ENCODE peak calls at places on chromosomes 4 and X, in six cellular contexts. One of them, this sample, is unnamed.

GRCh38 chrX:133523094-133523493 is 107.8 kb upstream of the GPC4 start:
- DNase-seq in tibial nerve: peak
- DNase-seq in prostate gland: peak
- DNase-seq in dorsolateral prefrontal cortex: no peak
- DNase-seq in AG04450: no peak
- DNase-seq in neuronal stem cell: no peak
- DNase-seq in this sample: peak

GRCh38 chr4:147689062-147689461 is 5.1 kb upstream of the PRMT9 start:
- DNase-seq in AG04450: no peak
- DNase-seq in dorsolateral prefrontal cortex: no peak
- DNase-seq in neuronal stem cell: no peak
- DNase-seq in prostate gland: no peak
- DNase-seq in tibial nerve: no peak
- DNase-seq in this sample: no peak

GRCh38 chr4:1017211-1017610 is 5.8 kb downstream of the FGFRL1 start:
- DNase-seq in tibial nerve: no peak
- DNase-seq in neuronal stem cell: no peak
- DNase-seq in prostate gland: no peak
- DNase-seq in dorsolateral prefrontal cortex: no peak
- DNase-seq in AG04450: no peak
- DNase-seq in this sample: no peak

GRCh38 chrX:128622296-128622695 is 570.1 kb upstream of the ACTRT1 start:
- DNase-seq in dorsolateral prefrontal cortex: no peak
- DNase-seq in tibial nerve: no peak
- DNase-seq in AG04450: no peak
- DNase-seq in neuronal stem cell: no peak
- DNase-seq in prostate gland: no peak
- DNase-seq in this sample: no peak

GRCh38 chr4:13328591-13328990 is 155.5 kb downstream of the RAB28 start:
- DNase-seq in dorsolateral prefrontal cortex: no peak
- DNase-seq in prostate gland: no peak
- DNase-seq in tibial nerve: no peak
- DNase-seq in neuronal stem cell: no peak
- DNase-seq in AG04450: no peak
- DNase-seq in this sample: peak

GRCh38 chr4:182975806-182976205 is 58.6 kb upstream of the DCTD start:
- DNase-seq in AG04450: peak
- DNase-seq in tibial nerve: no peak
- DNase-seq in dorsolateral prefrontal cortex: no peak
- DNase-seq in neuronal stem cell: no peak
- DNase-seq in prostate gland: no peak
- DNase-seq in this sample: peak

GRCh38 chr4:140858897-140859296 is 102.7 kb upstream of the TBC1D9 start:
- DNase-seq in dorsolateral prefrontal cortex: no peak
- DNase-seq in prostate gland: no peak
- DNase-seq in tibial nerve: no peak
- DNase-seq in AG04450: no peak
- DNase-seq in neuronal stem cell: no peak
- DNase-seq in this sample: peak

GRCh38 chr4:112563431-112564200 is 47.6 kb upstream of the NEUROG2 start:
- DNase-seq in AG04450: no peak
- DNase-seq in dorsolateral prefrontal cortex: no peak
- DNase-seq in neuronal stem cell: no peak
- DNase-seq in tibial nerve: no peak
- DNase-seq in prostate gland: no peak
- DNase-seq in this sample: no peak

GRCh38 chrX:16089086-16089485 is 34.3 kb upstream of the GRPR start:
- DNase-seq in prostate gland: no peak
- DNase-seq in tibial nerve: no peak
- DNase-seq in dorsolateral prefrontal cortex: no peak
- DNase-seq in AG04450: no peak
- DNase-seq in neuronal stem cell: no peak
- DNase-seq in this sample: no peak

GRCh38 chr4:162117051-162117450 is 46.7 kb downstream of the FSTL5 start:
- DNase-seq in AG04450: no peak
- DNase-seq in neuronal stem cell: no peak
- DNase-seq in tibial nerve: no peak
- DNase-seq in dorsolateral prefrontal cortex: no peak
- DNase-seq in prostate gland: no peak
- DNase-seq in this sample: no peak

GRCh38 chr4:146585761-146586333 is 52.8 kb upstream of the POU4F2 start:
- DNase-seq in prostate gland: no peak
- DNase-seq in AG04450: no peak
- DNase-seq in neuronal stem cell: no peak
- DNase-seq in tibial nerve: no peak
- DNase-seq in dorsolateral prefrontal cortex: no peak
- DNase-seq in this sample: peak

GRCh38 chr4:150205016-150205415 is 126.8 kb downstream of the DCLK2 start:
- DNase-seq in AG04450: no peak
- DNase-seq in prostate gland: no peak
- DNase-seq in dorsolateral prefrontal cortex: no peak
- DNase-seq in neuronal stem cell: no peak
- DNase-seq in tibial nerve: no peak
- DNase-seq in this sample: no peak

GRCh38 chrX:119853449-119853848 is 686 bp upstream of the UPF3B start:
- DNase-seq in AG04450: no peak
- DNase-seq in dorsolateral prefrontal cortex: no peak
- DNase-seq in tibial nerve: no peak
- DNase-seq in prostate gland: no peak
- DNase-seq in neuronal stem cell: no peak
- DNase-seq in this sample: peak

GRCh38 chr4:145278341-145279121 is 98.1 kb upstream of the OTUD4 start:
- DNase-seq in AG04450: no peak
- DNase-seq in tibial nerve: no peak
- DNase-seq in prostate gland: no peak
- DNase-seq in neuronal stem cell: no peak
- DNase-seq in dorsolateral prefrontal cortex: no peak
- DNase-seq in this sample: peak

GRCh38 chr4:140736669-140737343 is 19.4 kb downstream of the TBC1D9 start:
- DNase-seq in prostate gland: no peak
- DNase-seq in tibial nerve: no peak
- DNase-seq in AG04450: no peak
- DNase-seq in neuronal stem cell: no peak
- DNase-seq in dorsolateral prefrontal cortex: no peak
- DNase-seq in this sample: no peak

GRCh38 chr4:86957214-86957613 is 22.4 kb downstream of the AFF1 start:
- DNase-seq in prostate gland: no peak
- DNase-seq in neuronal stem cell: no peak
- DNase-seq in tibial nerve: no peak
- DNase-seq in AG04450: no peak
- DNase-seq in dorsolateral prefrontal cortex: no peak
- DNase-seq in this sample: peak

GRCh38 chr4:184293552-184293951 is 75.9 kb upstream of the ENPP6 start:
- DNase-seq in neuronal stem cell: no peak
- DNase-seq in tibial nerve: no peak
- DNase-seq in dorsolateral prefrontal cortex: no peak
- DNase-seq in AG04450: no peak
- DNase-seq in prostate gland: peak
- DNase-seq in this sample: no peak

GRCh38 chrX:14871767-14872166 is 1.1 kb downstream of the FANCB start:
- DNase-seq in dorsolateral prefrontal cortex: no peak
- DNase-seq in AG04450: no peak
- DNase-seq in prostate gland: no peak
- DNase-seq in tibial nerve: no peak
- DNase-seq in neuronal stem cell: no peak
- DNase-seq in this sample: no peak

GRCh38 chrX:129593137-129593536 is 53.1 kb downstream of the OCRL start:
- DNase-seq in dorsolateral prefrontal cortex: no peak
- DNase-seq in prostate gland: no peak
- DNase-seq in neuronal stem cell: no peak
- DNase-seq in AG04450: no peak
- DNase-seq in tibial nerve: no peak
- DNase-seq in this sample: peak

GRCh38 chr4:36427696-36428095 is 146.3 kb downstream of the DTHD1 start:
- DNase-seq in prostate gland: no peak
- DNase-seq in dorsolateral prefrontal cortex: no peak
- DNase-seq in neuronal stem cell: no peak
- DNase-seq in tibial nerve: no peak
- DNase-seq in AG04450: no peak
- DNase-seq in this sample: no peak

GRCh38 chr4:53309321-53310020 is 56.4 kb downstream of the SCFD2 start:
- DNase-seq in prostate gland: no peak
- DNase-seq in dorsolateral prefrontal cortex: no peak
- DNase-seq in neuronal stem cell: no peak
- DNase-seq in tibial nerve: no peak
- DNase-seq in AG04450: no peak
- DNase-seq in this sample: no peak

GRCh38 chrX:84108589-84108988 is 79.4 kb downstream of the RPS6KA6 start:
- DNase-seq in dorsolateral prefrontal cortex: no peak
- DNase-seq in tibial nerve: no peak
- DNase-seq in neuronal stem cell: no peak
- DNase-seq in AG04450: no peak
- DNase-seq in prostate gland: no peak
- DNase-seq in this sample: no peak

GRCh38 chr4:81058621-81059020 is 28.1 kb downstream of the BMP3 start:
- DNase-seq in tibial nerve: no peak
- DNase-seq in prostate gland: no peak
- DNase-seq in neuronal stem cell: no peak
- DNase-seq in dorsolateral prefrontal cortex: no peak
- DNase-seq in AG04450: no peak
- DNase-seq in this sample: peak

GRCh38 chr4:7818676-7819041 is 121.0 kb downstream of the AFAP1 start:
- DNase-seq in AG04450: no peak
- DNase-seq in dorsolateral prefrontal cortex: no peak
- DNase-seq in tibial nerve: no peak
- DNase-seq in prostate gland: no peak
- DNase-seq in neuronal stem cell: no peak
- DNase-seq in this sample: no peak
- H3K4me3 ChIP-seq in AG04450: no peak
- H3K4me3 ChIP-seq in dorsolateral prefrontal cortex: no peak
- H3K4me3 ChIP-seq in tibial nerve: no peak
- H3K4me3 ChIP-seq in prostate gland: no peak
- H3K4me3 ChIP-seq in neuronal stem cell: no peak
- H3K4me3 ChIP-seq in this sample: no peak

GRCh38 chr4:126086041-126086440 is 771.3 kb downstream of the FAT4 start:
- DNase-seq in prostate gland: no peak
- DNase-seq in AG04450: no peak
- DNase-seq in dorsolateral prefrontal cortex: no peak
- DNase-seq in neuronal stem cell: no peak
- DNase-seq in tibial nerve: no peak
- DNase-seq in this sample: no peak

GRCh38 chr4:126081336-126081735 is 766.6 kb downstream of the FAT4 start:
- DNase-seq in dorsolateral prefrontal cortex: no peak
- DNase-seq in AG04450: no peak
- DNase-seq in prostate gland: no peak
- DNase-seq in neuronal stem cell: no peak
- DNase-seq in tibial nerve: no peak
- DNase-seq in this sample: no peak
- H3K4me3 ChIP-seq in dorsolateral prefrontal cortex: no peak
- H3K4me3 ChIP-seq in AG04450: no peak
- H3K4me3 ChIP-seq in prostate gland: no peak
- H3K4me3 ChIP-seq in neuronal stem cell: no peak
- H3K4me3 ChIP-seq in tibial nerve: no peak
- H3K4me3 ChIP-seq in this sample: no peak

GRCh38 chr4:39484582-39485272 is 25.9 kb downstream of the LIAS start:
- DNase-seq in dorsolateral prefrontal cortex: no peak
- DNase-seq in prostate gland: no peak
- DNase-seq in neuronal stem cell: no peak
- DNase-seq in tibial nerve: no peak
- DNase-seq in AG04450: no peak
- DNase-seq in this sample: no peak

GRCh38 chr4:39476181-39476873 is 17.5 kb downstream of the LIAS start:
- DNase-seq in tibial nerve: no peak
- DNase-seq in dorsolateral prefrontal cortex: no peak
- DNase-seq in AG04450: no peak
- DNase-seq in prostate gland: no peak
- DNase-seq in neuronal stem cell: no peak
- DNase-seq in this sample: no peak

GRCh38 chr4:39486221-39486804 is 27.5 kb downstream of the LIAS start:
- DNase-seq in dorsolateral prefrontal cortex: no peak
- DNase-seq in neuronal stem cell: no peak
- DNase-seq in tibial nerve: no peak
- DNase-seq in prostate gland: no peak
- DNase-seq in AG04450: no peak
- DNase-seq in this sample: no peak

GRCh38 chr4:39480251-39480650 is 21.4 kb downstream of the LIAS start:
- DNase-seq in prostate gland: no peak
- DNase-seq in tibial nerve: no peak
- DNase-seq in dorsolateral prefrontal cortex: no peak
- DNase-seq in neuronal stem cell: no peak
- DNase-seq in AG04450: no peak
- DNase-seq in this sample: no peak

DNA sequence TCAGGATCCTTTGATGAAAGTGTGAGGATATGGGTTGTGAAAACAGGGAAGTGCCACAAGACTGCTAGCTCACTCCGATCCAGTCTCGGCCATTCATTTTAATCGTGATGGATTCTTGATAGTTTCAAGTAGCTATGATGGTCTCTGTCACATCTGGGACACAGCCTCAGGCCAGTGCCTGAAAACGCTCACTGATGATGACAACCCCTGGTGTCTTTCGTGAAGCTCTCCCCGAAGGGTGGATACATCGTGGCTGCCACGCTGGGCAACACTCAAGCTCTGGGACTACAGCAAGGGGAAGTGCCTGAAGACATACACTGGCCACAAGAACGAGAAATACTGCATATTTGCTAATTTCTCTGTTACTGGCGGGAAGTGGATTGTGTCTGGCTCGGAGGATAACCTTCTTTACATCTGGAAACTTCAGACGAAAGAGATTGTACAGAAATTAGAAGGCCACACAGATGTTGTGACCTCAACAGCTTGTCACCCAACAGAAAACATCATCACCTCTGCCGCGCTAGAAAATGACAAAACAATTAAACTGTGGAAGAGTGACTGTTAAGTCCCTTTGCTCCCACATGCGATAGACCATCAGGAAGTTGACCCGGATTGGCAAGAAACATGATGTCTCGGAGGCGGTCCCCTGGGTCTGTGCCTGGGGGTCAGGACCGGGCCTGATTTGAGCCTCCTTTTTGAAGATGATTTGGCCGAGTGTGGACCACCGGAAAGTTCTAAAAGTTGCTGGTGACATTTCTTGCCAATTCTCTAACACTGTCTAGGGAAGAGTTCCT is 22.2 kb downstream of the LIAS start:
- DNase-seq in prostate gland: no peak
- DNase-seq in dorsolateral prefrontal cortex: no peak
- DNase-seq in AG04450: no peak
- DNase-seq in neuronal stem cell: no peak
- DNase-seq in tibial nerve: no peak
- DNase-seq in this sample: no peak
- H3K4me3 ChIP-seq in prostate gland: no peak
- H3K4me3 ChIP-seq in dorsolateral prefrontal cortex: no peak
- H3K4me3 ChIP-seq in AG04450: no peak
- H3K4me3 ChIP-seq in neuronal stem cell: no peak
- H3K4me3 ChIP-seq in tibial nerve: no peak
- H3K4me3 ChIP-seq in this sample: no peak

DNA sequence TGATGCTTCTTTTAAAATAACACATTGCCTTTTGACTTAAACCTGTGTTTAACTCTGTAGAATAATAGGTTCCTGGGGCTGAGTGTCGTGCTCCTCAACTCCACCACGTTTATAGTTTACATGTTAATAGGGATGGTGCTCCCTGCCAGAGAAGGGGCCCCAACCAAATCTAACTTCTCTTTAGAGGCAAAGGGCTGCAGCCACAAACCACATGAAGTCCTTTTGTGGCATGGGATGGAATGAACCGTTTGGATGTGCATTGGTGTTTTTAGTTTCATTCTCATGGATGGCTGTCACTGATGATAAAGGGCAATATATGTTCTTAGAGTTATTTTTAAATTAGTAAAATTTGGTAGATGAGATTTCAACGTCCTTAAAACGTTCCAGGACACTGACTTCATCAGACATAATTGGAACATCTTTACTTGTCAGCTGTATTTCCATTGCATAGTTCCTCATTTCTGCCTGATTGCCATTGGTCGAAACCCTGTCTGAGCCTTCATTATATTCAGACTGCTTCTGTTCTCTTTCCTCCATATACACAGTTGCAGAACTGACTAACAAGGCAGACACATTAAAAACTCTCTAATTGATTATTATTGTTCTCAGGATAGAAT is 60.4 kb upstream of the HPF1 start:
- DNase-seq in AG04450: no peak
- DNase-seq in neuronal stem cell: no peak
- DNase-seq in tibial nerve: no peak
- DNase-seq in dorsolateral prefrontal cortex: no peak
- DNase-seq in prostate gland: no peak
- DNase-seq in this sample: no peak
- H3K4me3 ChIP-seq in AG04450: no peak
- H3K4me3 ChIP-seq in neuronal stem cell: no peak
- H3K4me3 ChIP-seq in tibial nerve: no peak
- H3K4me3 ChIP-seq in dorsolateral prefrontal cortex: no peak
- H3K4me3 ChIP-seq in prostate gland: no peak
- H3K4me3 ChIP-seq in this sample: no peak